ENCODE peak calls at places on chromosomes 13 and 19, in five cellular contexts. O is heart right ventricle, I is left lung, J is uterus, E is thoracic aorta. V is an unnamed sample. For H3K27me3, the result is how much of the 10 kb centered on the place peaks cover.

GRCh38 chr13:21486322-21486721 is 27.2 kb upstream of the ZDHHC20 start:
- DNase-seq in O (no peak), J (no peak), E (no peak), I (no peak), V (no peak)

GRCh38 chr13:67023088-67023893 is 206.8 kb downstream of the PCDH9 start:
- DNase-seq in O (no peak), E (no peak), J (no peak), I (peak), V (no peak)

GRCh38 chr19:48997972-48998371 is 4.3 kb downstream of the RUVBL2 start:
- DNase-seq in O (no peak), J (no peak), E (no peak), I (no peak), V (no peak)

GRCh38 chr13:37878496-37878895 is 8.9 kb upstream of the TRPC4 start:
- DNase-seq in E (no peak), J (no peak), O (no peak), I (no peak), V (no peak)

GRCh38 chr13:101202590-101202989 is 213.7 kb downstream of the NALCN start:
- DNase-seq in O (no peak), E (no peak), I (no peak), J (no peak), V (no peak)

GRCh38 chr19:30781519-30781918 is 409.3 kb downstream of the ZNF536 start:
- DNase-seq in O (no peak), I (no peak), J (no peak), E (no peak), V (no peak)

GRCh38 chr19:38653028-38653571 is 5.7 kb downstream of the ACTN4 start:
- DNase-seq in O (no peak), J (peak), I (no peak), E (no peak), V (no peak)

GRCh38 chr19:11538232-11539036 is at the start of gene CNN1:
- DNase-seq in E (peak), J (peak), I (peak), O (peak), V (no peak)

GRCh38 chr13:24557121-24557520 is 44.5 kb upstream of the PARP4 start:
- DNase-seq in I (no peak), O (no peak), J (no peak), E (no peak), V (no peak)

GRCh38 chr13:48891586-48891985 is 84.1 kb upstream of the FNDC3A start:
- DNase-seq in J (no peak), E (no peak), O (no peak), I (no peak), V (no peak)

GRCh38 chr13:47893527-47893926 is 107.5 kb downstream of the SUCLA2 start:
- DNase-seq in E (no peak), I (no peak), O (no peak), J (no peak), V (no peak)

GRCh38 chr19:9958451-9958850 is 22.1 kb upstream of the OLFM2 start:
- DNase-seq in J (no peak), E (no peak), O (no peak), I (no peak), V (no peak)

GRCh38 chr19:35524181-35524838 is 3.8 kb downstream of the SBSN start:
- DNase-seq in O (no peak), J (no peak), I (no peak), E (no peak), V (no peak)

GRCh38 chr13:62779146-62779545 is 1363.5 kb upstream of the PCDH20 start:
- DNase-seq in I (no peak), J (no peak), E (no peak), O (no peak), V (no peak)

DNA sequence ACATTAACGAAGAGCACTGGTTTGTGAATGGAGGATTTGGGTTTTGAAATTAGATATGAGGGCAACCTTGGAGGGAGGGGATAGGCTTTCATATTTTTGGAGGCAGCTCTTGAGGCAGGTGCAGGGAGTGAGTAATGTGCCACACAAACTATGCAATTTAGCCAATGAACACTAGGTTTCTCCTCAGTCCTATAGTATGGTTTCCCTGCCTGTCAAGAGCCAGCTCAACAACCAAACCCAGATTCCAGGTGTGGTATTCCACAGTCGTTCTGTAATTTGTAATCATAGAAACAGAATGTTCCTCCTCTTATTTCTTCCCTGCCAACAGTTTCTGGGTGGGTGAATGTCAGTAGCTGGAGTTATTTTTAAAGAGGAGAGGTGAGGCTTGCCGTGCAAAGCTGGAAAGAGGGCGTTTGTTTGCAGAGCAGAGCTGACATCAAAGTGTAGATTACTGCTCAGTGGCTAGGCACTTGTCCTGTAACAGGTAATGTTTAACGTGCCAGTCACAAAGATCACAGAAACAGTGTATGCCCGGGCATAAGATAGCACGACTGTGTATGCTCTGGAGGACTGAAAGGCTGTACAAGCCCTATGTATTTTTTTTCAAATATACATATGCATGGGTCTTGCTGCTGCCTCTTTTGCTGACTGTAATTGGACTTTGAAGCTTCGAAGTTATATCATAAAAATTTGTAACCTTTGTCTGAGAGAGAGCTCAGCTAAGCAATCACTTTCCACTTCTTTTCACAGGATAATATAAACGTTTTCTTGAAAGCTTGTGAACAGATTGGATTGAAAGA is 124.3 kb downstream of the LMO7 start:
- DNase-seq in E (no peak), I (peak), J (no peak), O (peak), V (no peak)
- H3K27ac ChIP-seq in E (peak), I (peak), J (no peak), O (peak), V (peak)

DNA sequence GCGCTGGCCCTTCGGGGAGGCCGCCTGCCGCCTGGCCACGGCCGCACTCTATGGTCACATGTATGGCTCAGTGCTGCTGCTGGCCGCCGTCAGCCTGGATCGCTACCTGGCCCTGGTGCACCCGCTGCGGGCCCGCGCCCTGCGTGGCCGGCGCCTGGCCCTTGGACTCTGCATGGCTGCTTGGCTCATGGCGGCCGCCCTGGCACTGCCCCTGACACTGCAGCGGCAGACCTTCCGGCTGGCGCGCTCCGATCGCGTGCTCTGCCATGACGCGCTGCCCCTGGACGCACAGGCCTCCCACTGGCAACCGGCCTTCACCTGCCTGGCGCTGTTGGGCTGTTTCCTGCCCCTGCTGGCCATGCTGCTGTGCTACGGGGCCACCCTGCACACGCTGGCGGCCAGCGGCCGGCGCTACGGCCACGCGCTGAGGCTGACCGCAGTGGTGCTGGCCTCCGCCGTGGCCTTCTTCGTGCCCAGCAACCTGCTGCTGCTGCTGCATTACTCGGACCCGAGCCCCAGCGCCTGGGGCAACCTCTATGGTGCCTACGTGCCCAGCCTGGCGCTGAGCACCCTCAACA is 1.2 kb downstream of the F2RL3 start:
- DNase-seq in J (no peak), E (no peak), I (no peak), O (no peak), V (no peak)
- TF ChIP-seq CTCF in J (no peak), E (no peak), I (no peak), O (no peak), V (no peak)

DNA sequence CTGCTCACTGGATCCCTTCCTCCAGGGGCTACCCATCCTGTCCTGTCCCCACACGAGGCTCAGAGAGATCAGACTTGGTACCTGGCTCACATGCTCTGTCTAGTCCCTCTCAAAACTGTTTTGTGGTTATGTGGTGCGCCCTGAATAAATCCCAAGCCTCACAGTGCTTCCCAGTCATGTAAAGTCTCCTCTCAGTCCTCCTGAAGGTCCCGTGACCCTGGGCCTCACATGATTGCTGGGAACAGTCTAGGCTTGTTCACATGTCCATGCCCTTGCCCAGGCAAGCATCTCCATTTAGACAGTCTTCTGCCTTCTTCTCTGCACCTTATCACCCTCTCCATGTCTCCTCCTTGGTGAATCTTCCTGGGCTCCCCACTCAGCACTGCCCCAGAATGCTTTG is 36.0 kb upstream of the POU2F2 start:
- DNase-seq in I (no peak), J (no peak), O (no peak), E (no peak), V (no peak)
- H3K27me3 ChIP-seq in I (under half), J (under half), O (under half), E (under half), V (under half)

DNA sequence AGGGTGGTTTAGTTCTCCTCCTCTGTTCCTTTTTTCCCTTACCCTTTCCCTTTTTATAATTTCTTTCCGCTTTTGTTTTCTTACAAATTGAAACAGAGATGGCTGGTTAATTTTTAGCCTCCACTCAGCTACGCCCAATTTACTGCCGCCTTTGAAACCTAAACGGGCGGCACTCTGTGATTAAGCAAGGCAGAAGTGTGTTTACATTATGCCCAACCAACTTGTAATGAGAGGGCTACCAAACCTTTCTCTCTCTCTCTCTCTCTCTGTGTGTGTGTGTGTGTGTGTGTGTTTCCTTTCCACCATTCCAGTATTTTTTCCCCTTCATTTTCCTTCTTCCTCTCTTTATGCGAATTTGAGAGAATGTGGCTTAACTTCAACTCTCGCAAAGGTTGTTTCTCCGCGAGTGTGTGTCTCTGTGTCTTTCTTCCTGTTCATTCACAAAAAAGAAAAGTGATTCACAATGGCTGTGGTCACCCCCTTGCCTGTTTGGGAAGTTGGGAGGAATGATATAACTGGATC is 31.3 kb downstream of the NFIX start:
- DNase-seq in O (no peak), I (no peak), E (no peak), J (no peak), V (no peak)
- H3K27ac ChIP-seq in O (no peak), I (peak), E (peak), J (peak), V (peak)

GRCh38 chr13:32376642-32377418 is 51.1 kb downstream of the N4BP2L1 start:
- DNase-seq in J (no peak), O (no peak), I (no peak), E (no peak), V (no peak)

GRCh38 chr13:32381539-32381938 is 46.4 kb downstream of the N4BP2L1 start:
- DNase-seq in J (no peak), I (no peak), E (no peak), O (peak), V (no peak)

DNA sequence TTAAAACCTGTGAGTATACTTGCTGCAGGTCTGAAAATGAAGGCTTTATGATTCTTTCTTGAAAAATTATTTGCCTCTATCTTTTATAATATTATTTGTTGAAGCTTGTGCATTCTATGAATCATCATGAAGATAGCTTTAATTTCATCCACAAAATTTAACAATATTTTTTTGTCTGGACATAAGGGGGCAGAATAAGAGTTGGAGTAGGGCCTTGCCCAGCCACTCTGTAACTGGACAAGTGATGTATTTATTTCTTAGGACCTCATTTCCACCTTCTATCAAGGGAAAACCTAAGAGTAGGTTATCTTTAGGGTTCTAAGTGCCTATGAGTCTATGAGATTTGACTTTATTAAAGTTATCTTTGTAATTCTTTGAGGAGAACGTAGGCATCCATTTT is 49.9 kb downstream of the N4BP2L1 start:
- DNase-seq in J (no peak), I (no peak), O (no peak), E (no peak), V (no peak)
- TF ChIP-seq CTCF in J (no peak), I (no peak), O (no peak), E (no peak), V (no peak)

GRCh38 chr19:44745386-44745831 is 3.1 kb upstream of the BCL3 start:
- DNase-seq in J (peak), E (no peak), I (peak), O (peak), V (no peak)

GRCh38 chr19:44746946-44747738 is 1.4 kb upstream of the BCL3 start:
- DNase-seq in I (peak), O (peak), J (peak), E (peak), V (peak)

GRCh38 chr19:44747739-44748425 is 626 bp upstream of the BCL3 start:
- DNase-seq in E (no peak), I (peak), J (peak), O (peak), V (no peak)

GRCh38 chr19:44746616-44746945 is 1.9 kb upstream of the BCL3 start:
- DNase-seq in J (no peak), I (no peak), O (no peak), E (no peak), V (no peak)

GRCh38 chr19:44745887-44746600 is 2.5 kb upstream of the BCL3 start:
- DNase-seq in E (no peak), I (no peak), J (no peak), O (no peak), V (no peak)
- H3K27me3 ChIP-seq in E (under half), I (under half), J (under half), O (under half), V (under half)

DNA sequence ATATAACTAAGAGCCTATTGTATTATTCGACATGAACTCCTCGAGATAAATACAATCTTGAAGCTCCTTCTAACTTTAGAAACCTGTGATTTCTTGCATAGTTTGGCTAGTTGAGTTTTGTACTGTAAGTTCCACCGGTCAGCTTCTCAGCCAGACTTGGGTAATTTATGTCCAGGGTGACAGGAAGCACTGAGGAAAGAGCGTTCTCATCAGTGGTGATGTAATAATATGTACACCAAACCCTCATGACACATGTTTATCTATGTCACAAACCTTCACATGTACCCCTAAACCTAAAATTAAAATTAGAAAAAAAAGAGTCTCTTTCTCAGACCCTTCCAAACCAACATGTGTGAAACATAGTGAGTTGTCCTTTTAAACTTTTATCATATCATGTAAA is 205.7 kb downstream of the KCNRG start:
- DNase-seq in E (no peak), O (no peak), I (no peak), J (no peak), V (no peak)
- H3K27ac ChIP-seq in E (no peak), O (no peak), I (peak), J (no peak), V (no peak)

GRCh38 chr13:110352735-110353134 is 45.7 kb downstream of the COL4A2 start:
- DNase-seq in J (no peak), I (no peak), E (no peak), O (no peak), V (no peak)
- TF ChIP-seq CTCF in J (peak), I (no peak), E (no peak), O (peak), V (no peak)

GRCh38 chr19:41607668-41608067 is 19.2 kb downstream of the CEACAM4 start:
- DNase-seq in I (no peak), O (no peak), J (no peak), E (no peak), V (no peak)
- H3K27me3 ChIP-seq in I (under half), O (under half), J (under half), E (under half), V (under half)

V was measured in dorsolateral prefrontal cortex.